ENCODE peak calls at places on chromosomes 11 and 22, in eight cellular contexts. R is PC-3, Y is esophagus muscularis mucosa, K is WTC11, L is GM06990, B is AG09319, A is pancreas, O is lower lobe of right lung. E is an unnamed sample.

GRCh38 chr22:37259540-37260029 is 15.5 kb upstream of the RAC2 start:
- DNase-seq in R (peak; percentile 63), Y (no peak), K (peak; percentile 62), L (no peak), B (no peak), A (no peak), O (peak; percentile 46), E (no peak)

GRCh38 chr11:61294717-61295595 is at the start of gene VWCE:
- DNase-seq in R (peak; percentile 55), Y (no peak), K (peak; percentile 75), L (peak; percentile 85), B (no peak), A (peak; percentile 54), O (peak; percentile 61), E (peak; percentile 90)

GRCh38 chr22:37633693-37634504 is 5.6 kb upstream of the SH3BP1 start:
- DNase-seq in R (no peak), Y (peak; percentile 94), K (peak; percentile 68), L (peak; percentile 87), B (peak; percentile 66), A (no peak), O (peak; percentile 89), E (peak; percentile 90)

GRCh38 chr22:21447694-21448402 is 19.3 kb upstream of the TMEM191C start:
- DNase-seq in R (no peak), Y (no peak), K (peak; percentile 57), L (no peak), B (no peak), A (peak; percentile 81), O (peak; percentile 38), E (no peak)

GRCh38 chr11:108221401-108221800 is 1.0 kb downstream of the NPAT start:
- DNase-seq in R (peak; percentile 29), Y (no peak), K (no peak), L (no peak), B (no peak), A (no peak), O (no peak), E (no peak)

GRCh38 chr11:123086315-123086714 is 24.4 kb upstream of the HSPA8 start:
- DNase-seq in R (no peak), Y (no peak), K (no peak), L (no peak), B (no peak), A (no peak), O (no peak), E (no peak)

GRCh38 chr22:29154364-29155048 is 51.2 kb upstream of the EMID1 start:
- DNase-seq in R (peak; percentile 64), Y (no peak), K (peak; percentile 89), L (peak; percentile 73), B (peak; percentile 10), A (peak; percentile 81), O (peak; percentile 86), E (peak; percentile 72)

GRCh38 chr22:17237031-17237668 is 17.9 kb upstream of the ADA2 start:
- DNase-seq in R (no peak), Y (no peak), K (no peak), L (peak; percentile 79), B (no peak), A (no peak), O (peak; percentile 39), E (peak; percentile 80)

GRCh38 chr11:118622376-118623290 is 15.2 kb downstream of the PHLDB1 start:
- DNase-seq in R (peak; percentile 94), Y (no peak), K (no peak), L (no peak), B (no peak), A (no peak), O (peak; percentile 62), E (no peak)

GRCh38 chr11:8287297-8288070 is 23.8 kb upstream of the LMO1 start:
- DNase-seq in R (no peak), Y (no peak), K (no peak), L (no peak), B (no peak), A (no peak), O (no peak), E (no peak)

GRCh38 chr11:821513-822371 is 3.0 kb downstream of the PNPLA2 start:
- DNase-seq in R (no peak), Y (no peak), K (no peak), L (no peak), B (no peak), A (peak; percentile 56), O (peak; percentile 85), E (no peak)

GRCh38 chr22:44201556-44202129 is 20.9 kb downstream of the PARVG start:
- DNase-seq in R (no peak), Y (no peak), K (no peak), L (no peak), B (no peak), A (no peak), O (no peak), E (no peak)

GRCh38 chr11:8060146-8060719 is 20.8 kb upstream of the TUB start:
- DNase-seq in R (no peak), Y (no peak), K (no peak), L (no peak), B (no peak), A (no peak), O (no peak), E (no peak)

GRCh38 chr22:43515902-43516301 is 104.1 kb downstream of the MPPED1 start:
- DNase-seq in R (no peak), Y (no peak), K (peak; percentile 82), L (no peak), B (no peak), A (no peak), O (peak; percentile 22), E (no peak)

GRCh38 chr11:107666911-107667568 is 44.8 kb downstream of the SLN start:
- DNase-seq in R (no peak), Y (peak; percentile 64), K (no peak), L (no peak), B (no peak), A (no peak), O (no peak), E (no peak)

GRCh38 chr22:32621656-32622003 is 147.0 kb downstream of the FBXO7 start:
- DNase-seq in R (no peak), Y (no peak), K (no peak), L (no peak), B (no peak), A (no peak), O (no peak), E (no peak)
- TF ChIP-seq CTCF in R (no peak), Y (no peak), K (no peak), L (no peak), B (no peak), A (no peak), O (no peak), E (no peak)

GRCh38 chr11:66006134-66006890 is 4.0 kb downstream of the BANF1 start:
- DNase-seq in R (no peak), Y (no peak), K (no peak), L (no peak), B (no peak), A (no peak), O (no peak), E (no peak)

GRCh38 chr11:66004186-66004585 is 1.9 kb downstream of the BANF1 start:
- DNase-seq in R (no peak), Y (no peak), K (no peak), L (no peak), B (no peak), A (no peak), O (no peak), E (no peak)

GRCh38 chr11:66003291-66003690 is 988 bp downstream of the BANF1 start:
- DNase-seq in R (no peak), Y (no peak), K (no peak), L (no peak), B (no peak), A (no peak), O (no peak), E (no peak)

GRCh38 chr11:66001941-66002647 is at the start of the genes BANF1 and EIF1AD:
- DNase-seq in R (peak; percentile 99), Y (peak; percentile 97), K (peak; percentile 92), L (peak; percentile 94), B (peak; percentile 93), A (peak; percentile 93), O (peak; percentile 92), E (peak; percentile 99)

DNA sequence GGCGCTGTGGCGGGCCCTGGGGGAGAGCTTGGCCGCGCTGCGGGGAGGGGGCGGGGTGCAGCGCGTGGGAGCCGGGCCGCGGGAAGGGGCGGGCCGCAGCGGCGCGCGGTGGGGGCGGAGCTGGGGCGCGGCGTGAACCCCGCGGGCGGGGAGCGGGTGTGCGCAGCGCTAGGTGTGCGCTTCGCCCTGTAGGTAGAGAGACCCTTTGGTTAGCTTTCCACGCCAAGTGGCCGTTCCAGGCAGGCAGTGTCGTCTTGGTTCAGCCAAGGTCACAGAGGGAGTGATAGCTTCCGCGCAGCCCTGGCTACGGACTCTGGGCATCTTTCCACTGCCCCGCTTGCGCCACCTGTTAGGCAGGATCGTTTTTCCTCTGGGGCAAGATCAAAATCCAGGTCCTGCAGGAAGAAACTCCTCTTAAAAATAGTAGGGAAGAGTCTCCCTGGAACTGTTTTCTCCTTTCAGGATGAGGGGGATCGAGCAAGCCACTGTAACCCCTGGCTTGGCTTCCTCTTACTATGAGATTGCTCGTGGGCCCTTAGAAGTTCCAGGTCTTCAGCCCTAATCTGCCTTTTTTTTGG is 434 bp downstream of the BANF1 start:
- DNase-seq in R (peak; percentile 63), Y (no peak), K (no peak), L (no peak), B (no peak), A (peak; percentile 81), O (peak; percentile 73), E (no peak)
- TF ChIP-seq CTCF in R (peak; percentile 50), Y (peak; percentile 9), K (no peak), L (peak; percentile 19), B (peak; percentile 27), A (no peak), O (no peak), E (no peak)

DNA sequence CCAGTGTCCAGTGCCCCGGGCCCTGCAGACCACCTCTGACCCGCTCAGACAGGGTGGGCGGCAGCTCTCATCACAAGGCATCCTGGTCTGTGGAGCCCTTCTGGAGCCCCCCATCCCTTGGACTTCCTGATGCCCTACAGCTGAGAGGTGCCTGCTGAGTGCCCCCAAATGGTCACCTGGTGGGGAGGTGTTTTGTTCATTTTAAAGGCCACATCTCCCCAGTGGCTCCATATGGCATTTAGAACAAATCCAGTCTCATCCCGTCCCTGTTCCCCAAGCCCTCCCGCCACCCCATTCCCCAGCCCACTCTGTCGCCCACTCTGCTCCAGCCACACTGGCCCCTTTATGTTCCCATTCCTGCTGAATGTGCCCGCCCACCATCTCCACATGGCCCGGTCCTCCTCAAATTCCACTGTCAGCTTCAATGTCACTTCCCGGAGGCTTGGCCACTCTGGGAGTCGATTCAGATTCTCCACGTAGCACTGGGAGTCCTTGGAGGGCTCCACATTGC is 32.8 kb downstream of the OSBPL5 start:
- DNase-seq in R (no peak), Y (no peak), K (no peak), L (no peak), B (no peak), A (no peak), O (peak; percentile 24), E (no peak)
- TF ChIP-seq CTCF in R (no peak), Y (no peak), K (no peak), L (no peak), B (no peak), A (no peak), O (no peak), E (no peak)

GRCh38 chr11:84526250-84526649 is 1100.9 kb downstream of the DLG2 start:
- DNase-seq in R (peak; percentile 16), Y (no peak), K (no peak), L (no peak), B (no peak), A (no peak), O (no peak), E (no peak)

GRCh38 chr11:84518601-84519183 is 1108.5 kb downstream of the DLG2 start:
- DNase-seq in R (no peak), Y (no peak), K (no peak), L (no peak), B (no peak), A (no peak), O (no peak), E (no peak)

GRCh38 chr11:84522331-84522730 is 1104.8 kb downstream of the DLG2 start:
- DNase-seq in R (no peak), Y (no peak), K (no peak), L (no peak), B (no peak), A (no peak), O (no peak), E (no peak)

GRCh38 chr11:84524422-84525051 is 1102.6 kb downstream of the DLG2 start:
- DNase-seq in R (peak; percentile 57), Y (no peak), K (no peak), L (no peak), B (no peak), A (no peak), O (no peak), E (peak; percentile 10)
- TF ChIP-seq CTCF in R (peak; percentile 72), Y (peak; percentile 54), K (peak; percentile 49), L (peak; percentile 38), B (peak; percentile 55), A (no peak), O (peak; percentile 29), E (no peak)

E was measured in GM12865.